ENCODE peak calls at places on chromosome 1, in five cellular contexts. One of them, this sample, is unnamed.
A peak's percentile ranks its signal among the peaks of the same experiment; 100 is the strongest.

GRCh38 chr1:109821221-109821669 is 57.5 kb upstream of the EPS8L3 start:
- DNase-seq in ELF-1: no peak
- DNase-seq in tibial artery: peak; percentile 94
- DNase-seq in globus pallidus: no peak
- DNase-seq in NCI-H748 treated with DMSO at 0.1 percent for 48 hours: no peak
- DNase-seq in this sample: no peak

GRCh38 chr1:8351693-8352470 is 34.0 kb downstream of the SLC45A1 start:
- DNase-seq in ELF-1: peak; percentile 63
- DNase-seq in NCI-H748 treated with DMSO at 0.1 percent for 48 hours: no peak
- DNase-seq in globus pallidus: no peak
- DNase-seq in tibial artery: peak; percentile 24
- DNase-seq in this sample: no peak

GRCh38 chr1:229370601-229371021 is 27.8 kb upstream of the CCSAP start:
- DNase-seq in globus pallidus: peak; percentile 12
- DNase-seq in NCI-H748 treated with DMSO at 0.1 percent for 48 hours: no peak
- DNase-seq in ELF-1: no peak
- DNase-seq in tibial artery: no peak
- DNase-seq in this sample: no peak

GRCh38 chr1:93567255-93567918 is 114.2 kb downstream of the BCAR3 start:
- DNase-seq in tibial artery: no peak
- DNase-seq in ELF-1: peak; percentile 49
- DNase-seq in NCI-H748 treated with DMSO at 0.1 percent for 48 hours: no peak
- DNase-seq in globus pallidus: no peak
- DNase-seq in this sample: no peak

GRCh38 chr1:208207388-208208131 is 36.6 kb downstream of the PLXNA2 start:
- DNase-seq in NCI-H748 treated with DMSO at 0.1 percent for 48 hours: peak; percentile 29
- DNase-seq in globus pallidus: no peak
- DNase-seq in ELF-1: peak; percentile 31
- DNase-seq in tibial artery: peak; percentile 69
- DNase-seq in this sample: no peak

GRCh38 chr1:109080441-109081082 is 4.8 kb upstream of the TAF13 start:
- DNase-seq in tibial artery: no peak
- DNase-seq in globus pallidus: no peak
- DNase-seq in ELF-1: no peak
- DNase-seq in NCI-H748 treated with DMSO at 0.1 percent for 48 hours: no peak
- DNase-seq in this sample: no peak

GRCh38 chr1:119139393-119139792 is 1.1 kb downstream of the WARS2 start:
- DNase-seq in ELF-1: no peak
- DNase-seq in NCI-H748 treated with DMSO at 0.1 percent for 48 hours: peak; percentile 34
- DNase-seq in tibial artery: no peak
- DNase-seq in globus pallidus: no peak
- DNase-seq in this sample: no peak

GRCh38 chr1:38095337-38096030 is 48.9 kb upstream of the POU3F1 start:
- DNase-seq in NCI-H748 treated with DMSO at 0.1 percent for 48 hours: no peak
- DNase-seq in ELF-1: no peak
- DNase-seq in tibial artery: no peak
- DNase-seq in globus pallidus: no peak
- DNase-seq in this sample: peak; percentile 58

GRCh38 chr1:215923129-215923824 is 356.2 kb downstream of the KCTD3 start:
- DNase-seq in globus pallidus: no peak
- DNase-seq in NCI-H748 treated with DMSO at 0.1 percent for 48 hours: no peak
- DNase-seq in tibial artery: no peak
- DNase-seq in ELF-1: peak; percentile 6
- DNase-seq in this sample: no peak

GRCh38 chr1:145692785-145693443 is 14.3 kb downstream of the PDZK1 start:
- DNase-seq in ELF-1: no peak
- DNase-seq in NCI-H748 treated with DMSO at 0.1 percent for 48 hours: no peak
- DNase-seq in tibial artery: no peak
- DNase-seq in globus pallidus: no peak
- DNase-seq in this sample: no peak

GRCh38 chr1:48572632-48573258 is 100.7 kb upstream of the SPATA6 start:
- DNase-seq in globus pallidus: peak; percentile 74
- DNase-seq in NCI-H748 treated with DMSO at 0.1 percent for 48 hours: peak; percentile 77
- DNase-seq in tibial artery: peak; percentile 22
- DNase-seq in ELF-1: peak; percentile 89
- DNase-seq in this sample: peak; percentile 20

GRCh38 chr1:242477944-242478343 is 46.6 kb downstream of the PLD5 start:
- DNase-seq in NCI-H748 treated with DMSO at 0.1 percent for 48 hours: peak; percentile 49
- DNase-seq in tibial artery: no peak
- DNase-seq in ELF-1: no peak
- DNase-seq in globus pallidus: no peak
- DNase-seq in this sample: peak; percentile 55

GRCh38 chr1:46094454-46094853 is 38.0 kb downstream of the PIK3R3 start:
- DNase-seq in NCI-H748 treated with DMSO at 0.1 percent for 48 hours: no peak
- DNase-seq in globus pallidus: peak; percentile 1
- DNase-seq in ELF-1: no peak
- DNase-seq in tibial artery: no peak
- DNase-seq in this sample: no peak

GRCh38 chr1:42844592-42845140 is 1.7 kb upstream of the ZNF691 start:
- DNase-seq in tibial artery: no peak
- DNase-seq in globus pallidus: no peak
- DNase-seq in NCI-H748 treated with DMSO at 0.1 percent for 48 hours: no peak
- DNase-seq in ELF-1: no peak
- DNase-seq in this sample: no peak

GRCh38 chr1:173020138-173020742 is 30.5 kb downstream of the TNFSF18 start:
- DNase-seq in ELF-1: no peak
- DNase-seq in globus pallidus: peak; percentile 47
- DNase-seq in NCI-H748 treated with DMSO at 0.1 percent for 48 hours: no peak
- DNase-seq in tibial artery: no peak
- DNase-seq in this sample: no peak

GRCh38 chr1:205936846-205937707 is 6.2 kb downstream of the SLC26A9 start:
- DNase-seq in tibial artery: no peak
- DNase-seq in globus pallidus: no peak
- DNase-seq in ELF-1: no peak
- DNase-seq in NCI-H748 treated with DMSO at 0.1 percent for 48 hours: no peak
- DNase-seq in this sample: no peak

GRCh38 chr1:234176000-234176399 is 197.3 kb upstream of the COA6 start:
- DNase-seq in NCI-H748 treated with DMSO at 0.1 percent for 48 hours: no peak
- DNase-seq in ELF-1: no peak
- DNase-seq in globus pallidus: no peak
- DNase-seq in tibial artery: no peak
- DNase-seq in this sample: no peak

GRCh38 chr1:83822206-83822605 is 176.7 kb downstream of the TTLL7 start:
- DNase-seq in globus pallidus: no peak
- DNase-seq in NCI-H748 treated with DMSO at 0.1 percent for 48 hours: no peak
- DNase-seq in ELF-1: no peak
- DNase-seq in tibial artery: no peak
- DNase-seq in this sample: no peak

GRCh38 chr1:91007827-91008226 is 14.0 kb downstream of the ZNF644 start:
- DNase-seq in globus pallidus: no peak
- DNase-seq in NCI-H748 treated with DMSO at 0.1 percent for 48 hours: no peak
- DNase-seq in tibial artery: no peak
- DNase-seq in ELF-1: no peak
- DNase-seq in this sample: no peak

GRCh38 chr1:2583871-2584341 is 2.7 kb upstream of the PRXL2B start:
- DNase-seq in globus pallidus: no peak
- DNase-seq in ELF-1: no peak
- DNase-seq in tibial artery: no peak
- DNase-seq in NCI-H748 treated with DMSO at 0.1 percent for 48 hours: no peak
- DNase-seq in this sample: no peak

GRCh38 chr1:161073474-161074121 is 3.9 kb upstream of the ARHGAP30 start:
- DNase-seq in ELF-1: no peak
- DNase-seq in globus pallidus: no peak
- DNase-seq in NCI-H748 treated with DMSO at 0.1 percent for 48 hours: no peak
- DNase-seq in tibial artery: no peak
- DNase-seq in this sample: no peak

GRCh38 chr1:99681583-99681982 is 35.7 kb downstream of the PALMD start:
- DNase-seq in ELF-1: no peak
- DNase-seq in NCI-H748 treated with DMSO at 0.1 percent for 48 hours: no peak
- DNase-seq in tibial artery: no peak
- DNase-seq in globus pallidus: no peak
- DNase-seq in this sample: no peak

GRCh38 chr1:228938248-228938891 is 203.1 kb downstream of the RHOU start:
- DNase-seq in ELF-1: peak; percentile 29
- DNase-seq in globus pallidus: peak; percentile 74
- DNase-seq in NCI-H748 treated with DMSO at 0.1 percent for 48 hours: no peak
- DNase-seq in tibial artery: peak; percentile 48
- DNase-seq in this sample: no peak

GRCh38 chr1:84225636-84226035 is 75.9 kb upstream of the SAMD13 start:
- DNase-seq in tibial artery: no peak
- DNase-seq in NCI-H748 treated with DMSO at 0.1 percent for 48 hours: no peak
- DNase-seq in ELF-1: no peak
- DNase-seq in globus pallidus: no peak
- DNase-seq in this sample: no peak

This sample was measured in SK-N-MC.